ENCODE peak calls at places on chromosomes 7 and 10, in six cellular contexts. A is neural progenitor cell, M is HCT116, R is mammary epithelial cell, L is astrocyte, H is GM12878. Q is an unnamed sample.

GRCh38 chr10:58995058-58995596 is 181.3 kb upstream of the PHYHIPL start:
- DNase-seq in A (no peak), L (no peak), R (no peak), H (no peak), M (no peak), Q (no peak)

GRCh38 chr7:1974714-1975113 is 258.0 kb downstream of the MAD1L1 start:
- DNase-seq in A (no peak), R (no peak), L (no peak), M (no peak), H (no peak), Q (no peak)

GRCh38 chr10:79055892-79056291 is 12.9 kb upstream of the ZMIZ1 start:
- DNase-seq in M (no peak), A (no peak), L (no peak), H (no peak), R (no peak), Q (no peak)

GRCh38 chr10:93152136-93152535 is 78.4 kb downstream of the CYP26A1 start:
- DNase-seq in R (peak; percentile 44), L (peak; percentile 85), M (no peak), A (no peak), H (no peak), Q (peak; percentile 88)

GRCh38 chr10:132055616-132056015 is 10.1 kb upstream of the JAKMIP3 start:
- DNase-seq in M (no peak), L (no peak), H (no peak), A (no peak), R (no peak), Q (no peak)

GRCh38 chr7:87875151-87876039 is 765 bp downstream of the SLC25A40 start:
- DNase-seq in M (no peak), H (no peak), L (no peak), R (peak; percentile 9), A (peak; percentile 3), Q (no peak)

GRCh38 chr7:154744226-154744860 is 258.6 kb downstream of the PAXIP1 start:
- DNase-seq in A (peak; percentile 85), L (no peak), R (no peak), M (no peak), H (no peak), Q (no peak)

GRCh38 chr10:129971381-129972144 is 7.5 kb upstream of the EBF3 start:
- DNase-seq in A (peak; percentile 91), M (no peak), H (no peak), R (no peak), L (no peak), Q (peak; percentile 15)

GRCh38 chr7:28045592-28045991 is 135.0 kb downstream of the JAZF1 start:
- DNase-seq in H (no peak), L (no peak), R (no peak), M (no peak), A (no peak), Q (no peak)

GRCh38 chr7:77710067-77710466 is 13.8 kb downstream of the RSBN1L start:
- DNase-seq in A (no peak), R (no peak), L (no peak), M (no peak), H (no peak), Q (no peak)

GRCh38 chr10:119207713-119208552 is 562 bp downstream of the GRK5 start:
- DNase-seq in A (peak; percentile 56), R (peak; percentile 59), L (peak; percentile 51), M (no peak), H (no peak), Q (peak; percentile 69)

GRCh38 chr7:134021861-134022260 is 105.3 kb upstream of the LRGUK start:
- DNase-seq in H (no peak), M (no peak), R (no peak), A (no peak), L (no peak), Q (no peak)

GRCh38 chr10:79392506-79393176 is 45.4 kb downstream of the PPIF start:
- DNase-seq in L (no peak), A (no peak), H (no peak), M (no peak), R (no peak), Q (no peak)

GRCh38 chr7:137818036-137818435 is 28.7 kb downstream of the DGKI start:
- DNase-seq in L (peak; percentile 68), A (no peak), R (no peak), M (no peak), H (no peak), Q (peak; percentile 73)

GRCh38 chr10:32332299-32332750 is 14.6 kb downstream of the EPC1 start:
- DNase-seq in R (peak; percentile 75), H (peak; percentile 93), M (no peak), L (peak; percentile 34), A (no peak), Q (peak; percentile 13)

GRCh38 chr10:45526309-45526708 is 146.3 kb downstream of the ZFAND4 start:
- DNase-seq in M (no peak), R (no peak), L (no peak), H (no peak), A (no peak), Q (peak; percentile 4)

GRCh38 chr10:58291538-58292174 is 22.7 kb downstream of the CISD1 start:
- DNase-seq in A (peak; percentile 17), H (no peak), L (peak; percentile 30), M (peak; percentile 24), R (peak; percentile 42), Q (peak; percentile 80)

GRCh38 chr10:103671126-103671525 is 177.6 kb downstream of the NEURL1 start:
- DNase-seq in M (no peak), L (no peak), A (no peak), R (no peak), H (no peak), Q (no peak)

GRCh38 chr7:22255834-22256233 is 101.1 kb downstream of the RAPGEF5 start:
- DNase-seq in H (no peak), A (peak; percentile 18), L (no peak), M (no peak), R (no peak), Q (no peak)

GRCh38 chr10:114427124-114427852 is 23.0 kb upstream of the AFAP1L2 start:
- DNase-seq in L (no peak), R (no peak), M (no peak), A (peak; percentile 52), H (no peak), Q (no peak)

GRCh38 chr7:21757537-21758282 is 188.0 kb downstream of the CDCA7L start:
- DNase-seq in L (no peak), H (no peak), R (no peak), M (no peak), A (no peak), Q (no peak)

GRCh38 chr10:12500406-12501303 is 151.3 kb downstream of the CAMK1D start:
- DNase-seq in R (no peak), H (no peak), A (no peak), L (no peak), M (no peak), Q (no peak)

GRCh38 chr7:45923818-45924217 is 2.7 kb upstream of the IGFBP3 start:
- DNase-seq in L (no peak), H (no peak), R (no peak), M (no peak), A (peak; percentile 22), Q (no peak)

GRCh38 chr7:45687721-45688120 is 113.6 kb downstream of the ADCY1 start:
- DNase-seq in L (no peak), M (no peak), A (no peak), H (no peak), R (no peak), Q (no peak)

GRCh38 chr7:140005754-140006503 is 56.8 kb downstream of the PARP12 start:
- DNase-seq in A (peak; percentile 68), H (no peak), M (peak; percentile 48), R (no peak), L (no peak), Q (peak; percentile 27)

GRCh38 chr10:88288621-88289059 is 294.5 kb downstream of the RNLS start:
- DNase-seq in M (no peak), R (peak; percentile 70), L (peak; percentile 47), H (peak; percentile 67), A (no peak), Q (no peak)
- TF ChIP-seq EZH2 in M (no peak), R (no peak), L (no peak), H (no peak), A (no peak), Q (no peak)

DNA sequence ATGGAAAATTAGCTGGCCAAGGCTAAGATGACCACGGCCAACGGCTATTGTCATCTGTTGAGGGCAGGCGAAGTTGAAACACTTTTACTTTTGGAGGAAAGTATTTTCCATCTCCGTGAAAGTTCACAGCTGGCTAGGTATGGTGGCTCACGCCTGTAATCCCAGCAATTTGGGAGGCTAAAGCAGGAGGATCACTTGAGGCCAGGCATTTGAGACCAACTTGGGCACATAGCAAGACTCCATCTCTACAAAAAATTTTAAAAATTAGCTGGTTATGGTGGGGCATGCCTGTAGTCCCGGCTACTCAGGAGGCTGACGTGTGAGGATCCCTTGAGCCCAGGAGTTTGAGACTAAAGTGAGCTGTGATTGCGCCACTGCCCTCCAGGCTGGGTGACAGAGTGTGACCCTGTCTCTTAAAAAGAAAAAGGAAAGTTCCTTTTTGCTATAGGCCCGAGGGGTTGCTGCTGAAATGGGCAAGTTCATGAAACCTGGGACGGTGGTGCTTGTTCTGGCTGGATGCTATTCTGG is 85.5 kb upstream of the MKLN1 start:
- DNase-seq in A (no peak), R (no peak), H (no peak), L (no peak), M (no peak), Q (no peak)
- TF ChIP-seq CTCF in A (no peak), R (no peak), H (no peak), L (no peak), M (no peak), Q (no peak)

GRCh38 chr10:4807803-4808507 is 18.1 kb upstream of the AKR1E2 start:
- DNase-seq in A (no peak), M (no peak), H (no peak), R (peak; percentile 79), L (peak; percentile 90), Q (peak; percentile 94)
- H3K9ac ChIP-seq in A (no peak overlapping the region), M (no peak overlapping the region), H (no peak overlapping the region), R (no peak overlapping the region), L (peak overlapping the region; percentile 61), Q (no peak overlapping the region)

GRCh38 chr10:117137911-117138642 is at the start of gene VAX1:
- DNase-seq in M (no peak), A (peak; percentile 76), H (no peak), L (no peak), R (no peak), Q (no peak)
- TF ChIP-seq EZH2 in M (no peak), A (peak; percentile 77), H (no peak), L (peak; percentile 79), R (peak; percentile 89), Q (no peak)

GRCh38 chr7:128364166-128364565 is 2.7 kb upstream of the PRRT4 start:
- DNase-seq in M (no peak), L (no peak), A (no peak), R (no peak), H (no peak), Q (no peak)

GRCh38 chr7:128359939-128360338 is 1.6 kb downstream of the PRRT4 start:
- DNase-seq in H (no peak), R (no peak), A (no peak), M (no peak), L (no peak), Q (no peak)

GRCh38 chr7:128362670-128363069 is 1.2 kb upstream of the PRRT4 start:
- DNase-seq in A (no peak), M (no peak), L (peak; percentile 66), R (peak; percentile 73), H (no peak), Q (no peak)

GRCh38 chr7:128363261-128363721 is 1.8 kb upstream of the PRRT4 start:
- DNase-seq in M (no peak), A (no peak), L (no peak), R (no peak), H (no peak), Q (no peak)

GRCh38 chr7:128361463-128362441 is at the start of gene PRRT4:
- DNase-seq in R (no peak), H (no peak), L (no peak), A (peak; percentile 82), M (no peak), Q (no peak)
- TF ChIP-seq CTCF in R (peak; percentile 12), H (no peak), L (no peak), A (peak; percentile 23), M (no peak), Q (no peak)